ENCODE peak calls at places on chromosomes 11 and 22, in seven cellular contexts. C, Q, V, U, B, F and M are unnamed samples.
A peak's percentile ranks its signal among the peaks of the same experiment; 100 is the strongest.

GRCh38 chr22:17064498-17065100 is 20.2 kb upstream of the IL17RA start:
- DNase-seq in U (no peak), B (no peak), Q (no peak), V (no peak), C (no peak), F (no peak), M (no peak)

GRCh38 chr22:39446239-39446721 is 10.5 kb upstream of the MGAT3 start:
- DNase-seq in B (no peak), C (no peak), Q (no peak), F (peak; percentile 69), U (no peak), V (no peak), M (no peak)

GRCh38 chr11:12524865-12525264 is 147.5 kb downstream of the PARVA start:
- DNase-seq in V (no peak), F (no peak), U (no peak), B (no peak), C (no peak), Q (no peak), M (no peak)

GRCh38 chr22:35887296-35887875 is 141.2 kb downstream of the RBFOX2 start:
- DNase-seq in C (no peak), F (peak; percentile 77), V (peak; percentile 74), B (no peak), U (no peak), Q (peak; percentile 14), M (no peak)

GRCh38 chr11:76471378-76471777 is 26.6 kb downstream of the EMSY start:
- DNase-seq in F (no peak), Q (no peak), C (no peak), B (no peak), V (no peak), U (no peak), M (no peak)

GRCh38 chr11:358129-358805 is 11.0 kb upstream of the B4GALNT4 start:
- DNase-seq in C (no peak), F (no peak), U (no peak), B (peak; percentile 3), V (no peak), Q (no peak), M (no peak)

GRCh38 chr11:69358398-69359080 is 64.6 kb downstream of the MYEOV start:
- DNase-seq in V (no peak), C (no peak), U (no peak), Q (no peak), F (no peak), B (peak; percentile 4), M (no peak)

GRCh38 chr11:9601041-9601875 is 27.8 kb downstream of the WEE1 start:
- DNase-seq in V (peak; percentile 89), Q (no peak), C (peak; percentile 95), B (no peak), U (peak; percentile 33), F (peak; percentile 94), M (no peak)

GRCh38 chr11:131671320-131671719 is 300.9 kb downstream of the NTM start:
- DNase-seq in Q (no peak), B (no peak), F (no peak), V (no peak), C (no peak), U (no peak), M (no peak)

GRCh38 chr11:59891781-59892181 is 13.2 kb downstream of the OOSP3 start:
- DNase-seq in C (peak; percentile 69), B (no peak), F (peak; percentile 88), Q (no peak), U (no peak), V (no peak), M (no peak)

GRCh38 chr11:13303668-13304649 is 26.4 kb downstream of the BMAL1 start:
- DNase-seq in C (no peak), B (no peak), U (no peak), F (no peak), Q (no peak), V (no peak), M (no peak)

GRCh38 chr11:44766972-44767278 is 40.2 kb downstream of the TSPAN18 start:
- DNase-seq in C (peak; percentile 68), Q (no peak), U (no peak), V (peak; percentile 34), B (no peak), F (peak; percentile 67), M (no peak)

GRCh38 chr11:121421149-121421906 is 30.8 kb upstream of the SORL1 start:
- DNase-seq in B (no peak), V (no peak), Q (peak; percentile 71), U (no peak), F (peak; percentile 18), C (no peak), M (no peak)

GRCh38 chr22:30263883-30264282 is 2.8 kb downstream of the OSM start:
- DNase-seq in F (no peak), Q (no peak), B (no peak), U (no peak), C (no peak), V (no peak), M (no peak)

GRCh38 chr11:65781152-65781961 is 581 bp upstream of the AP5B1 start:
- DNase-seq in F (peak; percentile 67), C (no peak), U (no peak), Q (peak; percentile 39), B (peak; percentile 37), V (no peak), M (no peak)

GRCh38 chr11:106724293-106724892 is 293.9 kb downstream of the GUCY1A2 start:
- DNase-seq in V (peak; percentile 6), C (no peak), B (no peak), Q (no peak), U (no peak), F (peak; percentile 10), M (no peak)

GRCh38 chr22:45602824-45603301 is 68.8 kb upstream of the ATXN10 start:
- DNase-seq in C (peak; percentile 47), V (no peak), B (no peak), U (no peak), Q (no peak), F (peak; percentile 93), M (peak; percentile 75)

GRCh38 chr11:96023311-96023710 is 99.4 kb upstream of the MTMR2 start:
- DNase-seq in Q (no peak), F (no peak), U (no peak), V (peak; percentile 30), B (no peak), C (no peak), M (no peak)

GRCh38 chr11:12723410-12724297 is 49.4 kb downstream of the TEAD1 start:
- DNase-seq in B (no peak), U (no peak), Q (peak; percentile 96), F (peak; percentile 95), C (peak; percentile 58), V (peak; percentile 45), M (no peak)

GRCh38 chr22:46300491-46300890 is 3.8 kb downstream of the GTSE1 start:
- DNase-seq in U (no peak), Q (no peak), B (no peak), C (no peak), F (no peak), V (no peak), M (no peak)

GRCh38 chr11:113440816-113441215 is 34.4 kb downstream of the DRD2 start:
- DNase-seq in F (no peak), U (no peak), Q (no peak), C (no peak), B (no peak), V (no peak), M (no peak)

GRCh38 chr11:82229346-82229745 is 504.3 kb downstream of the FAM181B start:
- DNase-seq in B (no peak), V (no peak), F (peak; percentile 53), Q (peak; percentile 37), C (peak; percentile 18), U (no peak), M (peak; percentile 2)

GRCh38 chr11:1128333-1129142 is 29.2 kb upstream of the MUC5AC start:
- DNase-seq in B (no peak), F (no peak), V (no peak), Q (no peak), U (no peak), C (no peak), M (no peak)

DNA sequence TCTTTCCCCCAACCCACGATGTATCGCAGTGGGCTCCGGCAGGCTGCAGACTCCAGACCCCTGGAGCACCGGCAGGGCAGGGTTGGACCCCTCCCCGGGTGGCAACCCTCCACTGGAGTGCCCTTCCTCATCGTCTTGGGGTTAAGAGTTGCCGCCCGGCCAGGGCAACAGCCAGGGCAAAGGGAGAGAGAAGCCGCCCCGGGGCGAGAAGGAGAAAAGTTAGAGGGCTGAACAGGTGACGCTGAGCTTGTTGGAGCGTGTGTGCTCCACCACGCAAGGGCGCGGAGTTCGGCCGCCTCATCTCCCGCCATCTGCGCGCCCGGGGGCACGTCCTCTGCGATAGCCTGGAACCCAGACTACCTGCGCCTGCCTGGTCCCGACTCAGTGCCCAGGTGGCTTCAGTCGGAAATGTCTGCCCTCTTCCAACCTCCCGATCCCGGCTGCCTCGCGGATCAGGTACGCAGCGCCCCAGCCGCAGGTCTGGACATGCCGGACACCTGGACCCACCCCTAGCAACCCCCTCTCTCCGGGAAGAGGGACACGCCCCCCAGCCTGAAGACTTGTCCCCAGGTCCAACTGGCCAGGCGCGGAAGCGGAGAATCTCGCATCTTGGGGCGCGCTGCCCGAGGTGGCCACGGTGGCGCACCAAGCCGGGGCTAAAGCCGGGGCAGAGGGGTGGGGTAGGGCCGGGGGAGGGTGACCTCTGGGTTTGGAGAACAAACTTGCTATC is 1.1 kb downstream of the DSCAML1 start:
- DNase-seq in C (no peak), B (no peak), U (no peak), F (no peak), V (no peak), Q (no peak), M (no peak)
- H3K4me3 ChIP-seq in C (no peak overlapping the region), B (no peak overlapping the region), U (peak overlapping the region; percentile 39), F (no peak overlapping the region), V (no peak overlapping the region), Q (no peak overlapping the region), M (peak overlapping the region; percentile 33)

DNA sequence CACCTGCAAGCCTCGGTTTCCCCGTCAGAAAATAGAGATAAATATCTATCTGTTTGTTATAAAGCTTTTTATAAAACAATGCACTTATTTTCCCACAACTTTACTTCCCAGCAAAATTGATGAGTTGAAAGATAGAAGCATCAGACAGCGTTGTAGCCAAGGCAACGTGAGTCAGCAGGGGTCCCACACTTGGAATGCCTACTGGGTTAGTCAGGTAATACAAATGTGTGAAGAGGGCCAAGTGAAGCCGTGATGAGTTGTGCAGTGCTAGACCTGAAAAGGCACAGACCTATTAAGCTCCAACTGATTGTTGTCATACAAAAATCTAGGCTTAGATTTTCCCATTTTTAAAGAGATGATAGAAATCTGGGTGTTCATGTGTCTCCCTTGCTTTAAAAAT is 118.7 kb downstream of the PGR start:
- DNase-seq in C (peak; percentile 17), F (peak; percentile 90), B (no peak), Q (peak; percentile 42), V (no peak), U (no peak), M (peak; percentile 16)
- H3K27ac ChIP-seq in C (no peak overlapping the region), F (no peak overlapping the region), B (no peak overlapping the region), Q (no peak overlapping the region), V (no peak overlapping the region), U (no peak overlapping the region), M (no peak overlapping the region)

DNA sequence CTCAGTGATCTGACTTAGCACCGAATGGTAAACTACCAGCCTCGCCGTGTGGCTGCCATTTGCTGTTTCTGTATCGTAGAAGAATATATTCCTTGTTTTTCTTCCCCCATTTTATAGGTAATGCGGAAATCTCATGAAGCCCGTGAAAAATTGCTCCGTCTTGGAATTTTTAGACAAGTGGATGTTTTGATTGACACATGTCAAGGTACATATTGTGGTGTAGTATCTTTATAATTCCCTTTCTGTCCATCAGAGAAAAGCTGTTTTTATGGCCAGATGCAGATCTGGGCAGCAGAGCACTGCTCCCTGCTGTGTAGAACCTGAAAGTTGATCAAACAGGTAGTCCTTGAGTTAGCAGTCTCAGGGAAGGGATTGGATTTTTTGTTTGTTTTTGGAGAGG is 13.4 kb downstream of the SAMM50 start:
- DNase-seq in F (no peak), V (no peak), Q (no peak), C (no peak), U (no peak), B (no peak), M (no peak)
- H3K36me3 ChIP-seq in F (peaks cover 9% of the 10 kb centered on the region), V (peaks cover 69% of the 10 kb centered on the region), Q (peaks cover 24% of the 10 kb centered on the region), C (peaks cover 69% of the 10 kb centered on the region), U (peaks cover 79% of the 10 kb centered on the region), B (peaks cover 80% of the 10 kb centered on the region), M (peaks cover 21% of the 10 kb centered on the region)

GRCh38 chr11:36110698-36111410 is 167.0 kb downstream of the LDLRAD3 start:
- DNase-seq in C (no peak), U (no peak), B (no peak), V (no peak), Q (no peak), F (peak; percentile 68), M (no peak)
- H3K4me3 ChIP-seq in C (no peak overlapping the region), U (no peak overlapping the region), B (no peak overlapping the region), V (no peak overlapping the region), Q (no peak overlapping the region), F (no peak overlapping the region), M (no peak overlapping the region)